ENCODE peak calls at places on chromosomes 1 and 21, in four cellular contexts. S is HepG2, C is K562, T is GM12878. X is an unnamed sample.

GRCh38 chr1:219990782-219991510 is 55.4 kb downstream of the EPRS1 start:
- DNase-seq in S (peak), C (no peak), T (no peak), X (no peak)

GRCh38 chr1:117810553-117810952 is 118.9 kb downstream of the GDAP2 start:
- DNase-seq in S (no peak), C (no peak), T (no peak), X (no peak)

GRCh38 chr1:31434979-31435378 is 22.0 kb downstream of the SERINC2 start:
- DNase-seq in S (no peak), C (no peak), T (no peak), X (no peak)

GRCh38 chr1:11365744-11366387 is 92.9 kb downstream of the UBIAD1 start:
- DNase-seq in S (no peak), C (peak), T (no peak), X (no peak)

GRCh38 chr1:28144203-28145135 is 32.0 kb downstream of the PTAFR start:
- DNase-seq in S (peak), C (peak), T (peak), X (no peak)

GRCh38 chr21:38683222-38683621 is 122.5 kb upstream of the ETS2 start:
- DNase-seq in S (no peak), C (no peak), T (no peak), X (no peak)

GRCh38 chr21:44512496-44513388 is 27.3 kb downstream of the KRTAP10-1 start:
- DNase-seq in S (no peak), C (no peak), T (no peak), X (no peak)

GRCh38 chr1:119008483-119009299 is 20.5 kb upstream of the TBX15 start:
- DNase-seq in S (peak), C (peak), T (peak), X (no peak)

GRCh38 chr1:8342325-8342724 is 24.4 kb downstream of the SLC45A1 start:
- DNase-seq in S (peak), C (no peak), T (no peak), X (no peak)

GRCh38 chr1:92705456-92705855 is 79.5 kb downstream of the EVI5 start:
- DNase-seq in S (no peak), C (no peak), T (no peak), X (no peak)

GRCh38 chr1:226946841-226947240 is 6.7 kb downstream of the COQ8A start:
- DNase-seq in S (no peak), C (no peak), T (no peak), X (peak)

GRCh38 chr1:79124756-79125155 is 118.2 kb upstream of the ADGRL4 start:
- DNase-seq in S (no peak), C (no peak), T (no peak), X (no peak)

GRCh38 chr1:93614550-93615200 is 67.0 kb downstream of the BCAR3 start:
- DNase-seq in S (peak), C (no peak), T (no peak), X (no peak)

GRCh38 chr1:43255438-43256210 is 14.2 kb upstream of the TMEM125 start:
- DNase-seq in S (no peak), C (no peak), T (no peak), X (no peak)

GRCh38 chr1:76669624-76670023 is 197.7 kb upstream of the ST6GALNAC5 start:
- DNase-seq in S (no peak), C (no peak), T (no peak), X (no peak)

GRCh38 chr21:32279377-32279680 is 480 bp upstream of the MIS18A start:
- DNase-seq in S (no peak), C (no peak), T (no peak), X (no peak)

GRCh38 chr1:56331892-56332567 is 247.3 kb downstream of the PLPP3 start:
- DNase-seq in S (peak), C (no peak), T (peak), X (no peak)

GRCh38 chr1:1614204-1614953 is 921 bp upstream of the MIB2 start:
- DNase-seq in S (peak), C (peak), T (no peak), X (no peak)

GRCh38 chr1:148388260-148389026 is 94.7 kb downstream of the PPIAL4G start:
- DNase-seq in S (peak), C (peak), T (peak), X (peak)

GRCh38 chr1:82517586-82517985 is 716.9 kb downstream of the ADGRL2 start:
- DNase-seq in S (no peak), C (no peak), T (no peak), X (peak)

GRCh38 chr1:154212083-154212482 is 6.0 kb upstream of the CFAP141 start:
- DNase-seq in S (no peak), C (no peak), T (no peak), X (no peak)

GRCh38 chr21:44930543-44930981 is 9.3 kb upstream of the SLX9 start:
- DNase-seq in S (no peak), C (no peak), T (no peak), X (no peak)

GRCh38 chr1:23018661-23019093 is 591 bp upstream of the KDM1A start:
- DNase-seq in S (peak), C (peak), T (no peak), X (no peak)

GRCh38 chr1:86190873-86191272 is 34.3 kb upstream of the COL24A1 start:
- DNase-seq in S (no peak), C (no peak), T (no peak), X (no peak)

GRCh38 chr1:14899686-14900085 is 253.9 kb upstream of the TMEM51 start:
- DNase-seq in S (no peak), C (no peak), T (no peak), X (no peak)

GRCh38 chr21:17461582-17461981 is 51.3 kb upstream of the CXADR start:
- DNase-seq in S (peak), C (no peak), T (no peak), X (no peak)

GRCh38 chr21:36306872-36307534 is 13.0 kb upstream of the MORC3 start:
- DNase-seq in S (no peak), C (no peak), T (no peak), X (no peak)

GRCh38 chr1:184854456-184855180 is 100.0 kb upstream of the EDEM3 start:
- DNase-seq in S (no peak), C (no peak), T (no peak), X (no peak)

GRCh38 chr1:29469457-29469856 is 233.1 kb downstream of the PTPRU start:
- DNase-seq in S (peak), C (no peak), T (no peak), X (no peak)

GRCh38 chr1:116139592-116140134 is 28.5 kb downstream of the MAB21L3 start:
- DNase-seq in S (no peak), C (no peak), T (no peak), X (no peak)

GRCh38 chr1:93661829-93662474 is 19.7 kb downstream of the BCAR3 start:
- DNase-seq in S (no peak), C (no peak), T (no peak), X (no peak)

GRCh38 chr1:25192154-25192553 is 40.1 kb downstream of the SYF2 start:
- DNase-seq in S (no peak), C (no peak), T (no peak), X (no peak)

GRCh38 chr21:43748622-43749021 is 27.5 kb downstream of the CSTB start:
- DNase-seq in S (no peak), C (no peak), T (no peak), X (no peak)

GRCh38 chr1:51600954-51601353 is 15.9 kb upstream of the OSBPL9 start:
- DNase-seq in S (no peak), C (no peak), T (no peak), X (no peak)

GRCh38 chr1:211762206-211762605 is 68.4 kb downstream of the LPGAT1 start:
- DNase-seq in S (no peak), C (no peak), T (no peak), X (no peak)

GRCh38 chr1:167454304-167454928 is 63.9 kb downstream of the CD247 start:
- DNase-seq in S (no peak), C (no peak), T (no peak), X (no peak)

DNA sequence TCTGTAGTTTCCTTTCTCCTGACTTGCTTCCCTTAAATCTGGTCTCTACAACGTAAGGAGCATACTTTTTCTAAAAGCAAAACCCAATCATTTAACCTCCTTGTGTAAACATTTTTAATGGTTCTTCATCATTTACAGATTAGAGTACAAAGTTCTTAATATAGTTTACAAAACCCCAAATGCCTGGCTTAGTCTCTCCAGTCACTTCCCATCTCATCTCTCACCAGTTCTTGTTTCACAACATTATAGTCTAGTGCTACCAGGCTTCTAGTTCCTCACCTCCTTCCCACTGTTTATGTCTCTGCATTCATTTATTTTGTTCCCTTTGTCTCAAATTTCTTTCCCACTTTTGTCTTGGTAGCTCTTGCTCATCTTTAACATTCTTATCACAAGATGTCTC is 168.4 kb downstream of the FASLG start:
- DNase-seq in S (no peak), C (no peak), T (no peak), X (no peak)
- TF ChIP-seq CBX5 in S (no peak), C (no peak), T (no peak), X (no peak)

DNA sequence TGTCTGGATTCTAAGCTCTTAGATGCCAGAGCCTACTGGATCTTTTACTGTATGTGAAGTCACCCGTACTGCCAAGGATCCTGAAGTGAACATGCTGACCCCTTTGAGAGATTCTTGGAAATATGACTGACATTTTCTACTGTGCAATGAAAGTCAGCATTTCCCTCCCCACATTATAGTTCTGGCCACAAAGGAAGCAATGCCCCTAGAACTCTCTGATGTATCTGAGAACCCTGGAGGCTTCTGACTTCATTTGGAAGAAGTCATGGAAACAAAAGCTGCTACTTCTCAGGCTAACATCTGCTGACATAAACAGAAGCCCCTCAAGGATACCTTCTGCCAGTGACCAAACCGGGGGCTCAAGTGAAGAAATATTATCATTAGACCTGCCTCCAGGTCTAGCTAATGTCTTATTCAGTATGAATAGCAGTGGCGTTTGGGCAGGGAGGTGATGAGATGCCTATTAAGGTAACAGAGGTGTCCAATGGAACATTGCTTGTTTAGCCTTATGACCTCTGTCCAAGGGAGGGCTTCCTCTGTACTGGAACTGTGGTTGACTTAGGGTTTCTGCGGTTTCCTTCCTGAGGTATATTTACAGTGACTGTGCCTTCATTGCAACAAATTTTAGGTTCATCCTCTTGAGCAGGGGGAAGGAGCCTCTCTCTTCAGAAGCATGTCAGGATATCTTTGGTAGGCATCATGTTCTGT is 161.5 kb downstream of the PBX1 start:
- DNase-seq in S (no peak), C (no peak), T (no peak), X (no peak)
- TF ChIP-seq MAX in S (no peak), C (no peak), T (no peak), X (no peak)

GRCh38 chr1:183841950-183842816 is 37.3 kb downstream of the RGL1 start:
- DNase-seq in S (peak), C (no peak), T (peak), X (no peak)
- TF ChIP-seq BRCA1 in S (no peak), C (no peak), T (no peak), X (no peak)

GRCh38 chr21:41957991-41958766 is 4.4 kb upstream of the C2CD2 start:
- DNase-seq in S (peak), C (peak), T (no peak), X (no peak)
- TF ChIP-seq CBX5 in S (no peak), C (no peak), T (no peak), X (no peak)

GRCh38 chr1:18921506-18922251 is 19.3 kb upstream of the ALDH4A1 start:
- DNase-seq in S (no peak), C (no peak), T (no peak), X (no peak)

GRCh38 chr1:18922848-18923475 is 20.6 kb upstream of the ALDH4A1 start:
- DNase-seq in S (no peak), C (no peak), T (no peak), X (no peak)

GRCh38 chr1:18920931-18921330 is 18.6 kb upstream of the ALDH4A1 start:
- DNase-seq in S (no peak), C (no peak), T (no peak), X (no peak)

GRCh38 chr1:18923721-18924610 is 21.6 kb upstream of the ALDH4A1 start:
- DNase-seq in S (no peak), C (no peak), T (no peak), X (no peak)

DNA sequence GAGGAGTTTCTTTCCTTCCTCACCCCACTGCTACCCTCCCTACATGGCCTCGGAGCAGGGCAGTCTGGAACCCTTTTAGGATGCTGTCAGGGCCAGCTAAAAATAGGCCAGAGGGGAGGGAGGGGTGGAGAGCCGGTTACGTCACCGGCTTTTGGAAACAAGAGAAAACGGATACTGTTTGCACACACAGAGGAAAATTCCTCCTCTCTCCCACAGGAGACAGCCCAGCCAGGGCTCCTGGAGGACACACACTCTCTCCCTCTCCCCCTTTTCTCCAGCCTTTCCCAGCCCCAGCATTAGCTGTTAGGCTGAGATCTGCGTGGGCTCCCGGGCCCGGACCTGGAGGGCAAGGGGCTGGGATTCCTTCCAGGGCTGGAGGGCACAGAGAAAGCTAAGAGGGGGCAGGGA is 20.0 kb upstream of the ALDH4A1 start:
- DNase-seq in S (peak), C (no peak), T (no peak), X (no peak)
- TF ChIP-seq MAX in S (no peak), C (peak), T (no peak), X (no peak)

GRCh38 chr1:160117709-160118183 is 2.2 kb downstream of the ATP1A2 start:
- DNase-seq in S (no peak), C (no peak), T (no peak), X (no peak)

GRCh38 chr1:160118928-160119327 is 3.4 kb downstream of the ATP1A2 start:
- DNase-seq in S (no peak), C (no peak), T (no peak), X (no peak)

GRCh38 chr1:160115545-160116276 is at the start of gene ATP1A2:
- DNase-seq in S (no peak), C (no peak), T (no peak), X (peak)

GRCh38 chr1:160117300-160117699 is 1.7 kb downstream of the ATP1A2 start:
- DNase-seq in S (no peak), C (no peak), T (no peak), X (no peak)

DNA sequence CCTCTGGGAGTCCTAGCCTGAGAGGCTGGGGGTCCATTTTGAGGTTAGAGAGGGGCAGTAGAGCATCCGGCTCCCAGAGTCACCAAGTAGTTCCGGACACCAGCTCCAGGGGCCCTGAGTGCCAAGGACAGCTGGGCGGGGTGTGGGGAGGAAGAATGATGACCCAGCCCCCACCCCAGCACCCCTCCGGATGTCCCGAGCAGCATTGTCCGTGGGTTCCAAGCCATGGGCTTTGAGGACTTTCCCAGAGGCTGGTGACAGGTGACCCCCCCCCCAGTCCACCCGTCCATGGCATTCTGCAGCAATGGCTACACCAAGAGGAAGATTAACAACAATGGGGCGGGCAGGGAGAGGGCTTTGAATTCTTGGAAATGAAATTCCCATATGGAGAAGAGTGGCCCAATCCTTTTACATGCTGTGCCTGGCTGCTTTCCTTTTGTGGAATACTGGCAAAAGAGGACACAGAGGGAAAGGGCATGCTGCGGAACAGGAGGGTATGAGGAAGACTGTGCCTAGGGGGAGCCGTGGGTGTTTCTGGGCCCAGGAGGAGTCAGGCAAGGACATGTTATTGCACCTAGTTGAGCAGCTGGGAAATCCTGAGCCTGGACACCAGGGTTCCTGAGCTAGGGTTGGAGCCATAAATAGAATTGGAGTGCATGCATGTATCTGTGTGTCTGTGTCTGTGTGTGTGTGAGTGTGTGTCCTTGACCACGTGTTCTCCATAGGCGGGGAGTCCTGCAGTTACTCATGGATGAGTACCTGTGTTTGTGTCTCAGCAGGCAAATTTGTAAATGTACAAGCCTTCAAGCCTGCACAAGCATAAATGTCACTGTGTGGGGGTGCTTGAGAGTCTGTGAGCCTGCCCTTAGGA is 953 bp downstream of the ATP1A2 start:
- DNase-seq in S (no peak), C (no peak), T (no peak), X (no peak)
- TF ChIP-seq BRCA1 in S (no peak), C (no peak), T (no peak), X (no peak)

DNA sequence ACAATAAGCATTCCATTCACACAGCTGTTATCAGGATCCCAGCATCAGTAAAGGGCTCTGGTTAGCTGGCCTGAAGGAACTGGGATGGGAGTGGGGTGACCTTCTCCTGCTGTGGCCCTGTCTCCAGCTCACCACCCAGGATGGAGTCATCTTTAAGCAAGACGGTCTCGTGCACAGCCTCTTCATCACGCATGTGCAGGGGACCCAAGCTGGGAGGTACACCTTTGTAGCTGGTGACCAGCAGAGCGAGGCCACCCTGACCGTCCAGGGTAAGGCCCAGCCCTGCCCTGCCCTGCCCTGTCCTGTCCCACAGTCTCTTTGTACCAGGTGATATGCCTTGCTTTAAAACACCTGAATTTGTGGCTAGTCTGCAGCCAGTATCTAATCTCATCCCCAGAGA is 24.3 kb downstream of the IGFN1 start:
- DNase-seq in S (no peak), C (no peak), T (no peak), X (no peak)
- TF ChIP-seq CBX5 in S (no peak), C (no peak), T (no peak), X (no peak)

GRCh38 chr1:209403921-209404320 is 179.6 kb upstream of the CAMK1G start:
- DNase-seq in S (no peak), C (no peak), T (no peak), X (no peak)

GRCh38 chr1:209404577-209404976 is 178.9 kb upstream of the CAMK1G start:
- DNase-seq in S (no peak), C (no peak), T (no peak), X (no peak)

GRCh38 chr1:209406111-209406654 is 177.3 kb upstream of the CAMK1G start:
- DNase-seq in S (no peak), C (no peak), T (no peak), X (no peak)

GRCh38 chr1:209402697-209403096 is 180.8 kb upstream of the CAMK1G start:
- DNase-seq in S (no peak), C (no peak), T (no peak), X (no peak)

GRCh38 chr1:209405183-209405823 is 178.2 kb upstream of the CAMK1G start:
- DNase-seq in S (no peak), C (no peak), T (no peak), X (no peak)
- TF ChIP-seq MAX in S (no peak), C (no peak), T (no peak), X (no peak)

GRCh38 chr21:46291561-46291960 is 5.4 kb downstream of the YBEY start:
- DNase-seq in S (no peak), C (no peak), T (no peak), X (no peak)
- TF ChIP-seq BRCA1 in S (no peak), C (no peak), T (no peak), X (no peak)

X was measured in H1.